ENCODE peak calls at places on chromosomes 16 and 17, in seven cellular contexts. Z is bronchial epithelial cell; O is left lung; F is mesendoderm; W is activated naive CD4-positive, alpha-beta T cell treated with Interleukin-2 at 50 U/mL for 16 hours; R is CD8-positive, alpha-beta T cell; E is naive thymus-derived CD8-positive, alpha-beta T cell. Q is an unnamed sample.
A peak's percentile ranks its signal among the peaks of the same experiment; 100 is the strongest.

GRCh38 chr16:82999711-83000110 is 372.9 kb downstream of the CDH13 start:
- DNase-seq in Z (no peak), O (no peak), F (no peak), W (no peak), R (no peak), E (no peak), Q (no peak)

GRCh38 chr17:12637015-12637414 is 28.7 kb upstream of the MYOCD start:
- DNase-seq in Z (peak; percentile 97), O (no peak), F (peak; percentile 88), W (no peak), R (no peak), E (no peak), Q (no peak)

GRCh38 chr17:67942810-67943209 is 53.5 kb downstream of the C17orf58 start:
- DNase-seq in Z (peak; percentile 3), O (no peak), F (peak; percentile 34), W (no peak), R (no peak), E (no peak), Q (no peak)

GRCh38 chr16:87582221-87582965 is 19.9 kb upstream of the JPH3 start:
- DNase-seq in Z (no peak), O (peak; percentile 75), F (no peak), W (no peak), R (no peak), E (no peak), Q (no peak)

GRCh38 chr17:79084291-79085153 is 9.9 kb downstream of the ENGASE start:
- DNase-seq in Z (no peak), O (peak; percentile 61), F (no peak), W (no peak), R (no peak), E (no peak), Q (no peak)

GRCh38 chr16:19143241-19143640 is 24.8 kb upstream of the SYT17 start:
- DNase-seq in Z (peak; percentile 84), O (no peak), F (no peak), W (no peak), R (no peak), E (no peak), Q (no peak)

GRCh38 chr17:42804918-42805367 is 6.3 kb downstream of the CNTD1 start:
- DNase-seq in Z (no peak), O (no peak), F (no peak), W (no peak), R (no peak), E (no peak), Q (no peak)

GRCh38 chr17:58348038-58348437 is 4.0 kb downstream of the SUPT4H1 start:
- DNase-seq in Z (no peak), O (no peak), F (no peak), W (no peak), R (no peak), E (no peak), Q (no peak)

GRCh38 chr17:73782641-73783381 is 138.6 kb upstream of the SDK2 start:
- DNase-seq in Z (no peak), O (no peak), F (peak; percentile 74), W (no peak), R (no peak), E (no peak), Q (no peak)

GRCh38 chr17:59753522-59754467 is 46.3 kb downstream of the VMP1 start:
- DNase-seq in Z (peak; percentile 91), O (no peak), F (peak; percentile 85), W (no peak), R (no peak), E (no peak), Q (no peak)

GRCh38 chr16:13858873-13859580 is 60.9 kb upstream of the ERCC4 start:
- DNase-seq in Z (no peak), O (no peak), F (no peak), W (no peak), R (no peak), E (no peak), Q (no peak)

GRCh38 chr17:41518789-41519449 is at the start of gene KRT15:
- DNase-seq in Z (peak; percentile 92), O (no peak), F (no peak), W (no peak), R (no peak), E (no peak), Q (no peak)

GRCh38 chr17:67013891-67014290 is 30.5 kb upstream of the CACNG1 start:
- DNase-seq in Z (no peak), O (no peak), F (peak; percentile 32), W (no peak), R (no peak), E (no peak), Q (no peak)

GRCh38 chr16:10635367-10636021 is 55.1 kb upstream of the EMP2 start:
- DNase-seq in Z (no peak), O (no peak), F (no peak), W (no peak), R (no peak), E (no peak), Q (no peak)

GRCh38 chr16:307691-308312 is 24.8 kb downstream of the PDIA2 start:
- DNase-seq in Z (no peak), O (no peak), F (no peak), W (no peak), R (no peak), E (no peak), Q (no peak)

GRCh38 chr16:3458852-3459361 is 15.4 kb downstream of the NAA60 start:
- DNase-seq in Z (peak; percentile 17), O (no peak), F (no peak), W (no peak), R (no peak), E (no peak), Q (no peak)

GRCh38 chr17:28345420-28346198 is 10.0 kb downstream of the TNFAIP1 start:
- DNase-seq in Z (no peak), O (no peak), F (no peak), W (no peak), R (no peak), E (no peak), Q (no peak)